ENCODE peak calls at places on chromosomes 4 and X, in seven cellular contexts. E is fibroblast of the aortic adventitia; L is mesenteric fat pad; N is EL; V is suprapubic skin; F is activated naive CD8-positive, alpha-beta T cell treated with anti-CD3 and anti-CD28 coated beads, Interleukin-2, amount 10 ng/mL, durations not matched to agents 7 days and 5 days; J is AML-193. K is an unnamed sample.

GRCh38 chr4:153619811-153620210 is 64.3 kb upstream of the TLR2 start:
- DNase-seq in E (no peak), L (no peak), N (no peak), V (no peak), F (no peak), J (no peak), K (no peak)

GRCh38 chr4:35559559-35560365 is 684.6 kb downstream of the ARAP2 start:
- DNase-seq in E (no peak), L (no peak), N (no peak), V (no peak), F (no peak), J (no peak), K (no peak)

GRCh38 chrX:150968862-150969720 is 14.0 kb upstream of the HMGB3 start:
- DNase-seq in E (no peak), L (no peak), N (no peak), V (no peak), F (no peak), J (no peak), K (no peak)

GRCh38 chrX:131588995-131589394 is 45.1 kb downstream of the OR13H1 start:
- DNase-seq in E (peak), L (no peak), N (no peak), V (no peak), F (no peak), J (no peak), K (no peak)

GRCh38 chr4:8278421-8279287 is 9.1 kb downstream of the HTRA3 start:
- DNase-seq in E (peak), L (no peak), N (peak), V (no peak), F (no peak), J (no peak), K (peak)

GRCh38 chr4:123257563-123257962 is 139.0 kb upstream of the SPRY1 start:
- DNase-seq in E (no peak), L (no peak), N (no peak), V (no peak), F (no peak), J (no peak), K (no peak)

GRCh38 chrX:10906861-10907260 is 204.3 kb upstream of the HCCS start:
- DNase-seq in E (no peak), L (no peak), N (peak), V (no peak), F (no peak), J (no peak), K (peak)

GRCh38 chr4:158238574-158238973 is 28.3 kb downstream of the TMEM144 start:
- DNase-seq in E (no peak), L (no peak), N (no peak), V (no peak), F (no peak), J (no peak), K (no peak)

GRCh38 chr4:39233114-39233513 is 50.8 kb downstream of the WDR19 start:
- DNase-seq in E (no peak), L (no peak), N (no peak), V (no peak), F (no peak), J (no peak), K (no peak)

GRCh38 chr4:152981278-152981677 is 45.2 kb downstream of the FHDC1 start:
- DNase-seq in E (no peak), L (no peak), N (peak), V (no peak), F (no peak), J (no peak), K (peak)

GRCh38 chrX:55008571-55009358 is 8.6 kb downstream of the APEX2 start:
- DNase-seq in E (peak), L (no peak), N (peak), V (no peak), F (no peak), J (peak), K (peak)

GRCh38 chr4:1720163-1720983 is 750 bp downstream of the TMEM129 start:
- DNase-seq in E (peak), L (no peak), N (peak), V (no peak), F (peak), J (peak), K (peak)

GRCh38 chrX:84865113-84865512 is 138.6 kb upstream of the APOOL start:
- DNase-seq in E (no peak), L (no peak), N (peak), V (no peak), F (no peak), J (no peak), K (no peak)

GRCh38 chr4:89119166-89119565 is 7.8 kb downstream of the TIGD2 start:
- DNase-seq in E (no peak), L (no peak), N (no peak), V (no peak), F (no peak), J (no peak), K (no peak)

GRCh38 chr4:58453956-58454355 is 1343.8 kb upstream of the IGFBP7 start:
- DNase-seq in E (no peak), L (no peak), N (no peak), V (no peak), F (no peak), J (no peak), K (no peak)

GRCh38 chr4:10201356-10202223 is 85.0 kb upstream of the WDR1 start:
- DNase-seq in E (no peak), L (no peak), N (no peak), V (no peak), F (no peak), J (no peak), K (no peak)